ENCODE peak calls at places on chromosomes 13 and 19, in six cellular contexts. L is CD8-positive, alpha-beta T cell; U is PC-3; K is upper lobe of left lung; Y is ascending aorta; S is thoracic aorta. B is an unnamed sample.

GRCh38 chr19:55590109-55590508 is 9.2 kb downstream of the FIZ1 start:
- DNase-seq in S (no peak), Y (no peak), U (no peak), K (no peak), L (no peak), B (no peak)

GRCh38 chr19:18845961-18846360 is 14.2 kb downstream of the UPF1 start:
- DNase-seq in S (no peak), U (no peak), L (no peak), K (no peak), Y (no peak), B (no peak)

GRCh38 chr13:38905861-38906260 is 84.8 kb downstream of the STOML3 start:
- DNase-seq in S (no peak), U (peak; percentile 17), L (no peak), K (no peak), Y (no peak), B (no peak)

GRCh38 chr19:1608414-1609391 is 3.4 kb upstream of the UQCR11 start:
- DNase-seq in L (peak; percentile 68), U (peak; percentile 58), K (no peak), Y (no peak), S (no peak), B (no peak)

GRCh38 chr19:8641908-8642547 is 11.6 kb downstream of the NFILZ start:
- DNase-seq in L (no peak), U (peak; percentile 70), K (no peak), S (no peak), Y (no peak), B (no peak)

GRCh38 chr13:74090869-74091605 is 43.2 kb downstream of the KLF12 start:
- DNase-seq in K (no peak), L (no peak), S (no peak), Y (no peak), U (no peak), B (no peak)

GRCh38 chr19:58568731-58569130 is 4.4 kb downstream of the MZF1 start:
- DNase-seq in K (peak; percentile 11), U (no peak), S (no peak), Y (no peak), L (no peak), B (no peak)

GRCh38 chr19:2462635-2463421 is 6.1 kb upstream of the LMNB2 start:
- DNase-seq in S (peak; percentile 38), K (peak; percentile 77), U (peak; percentile 95), L (no peak), Y (peak; percentile 93), B (no peak)

DNA sequence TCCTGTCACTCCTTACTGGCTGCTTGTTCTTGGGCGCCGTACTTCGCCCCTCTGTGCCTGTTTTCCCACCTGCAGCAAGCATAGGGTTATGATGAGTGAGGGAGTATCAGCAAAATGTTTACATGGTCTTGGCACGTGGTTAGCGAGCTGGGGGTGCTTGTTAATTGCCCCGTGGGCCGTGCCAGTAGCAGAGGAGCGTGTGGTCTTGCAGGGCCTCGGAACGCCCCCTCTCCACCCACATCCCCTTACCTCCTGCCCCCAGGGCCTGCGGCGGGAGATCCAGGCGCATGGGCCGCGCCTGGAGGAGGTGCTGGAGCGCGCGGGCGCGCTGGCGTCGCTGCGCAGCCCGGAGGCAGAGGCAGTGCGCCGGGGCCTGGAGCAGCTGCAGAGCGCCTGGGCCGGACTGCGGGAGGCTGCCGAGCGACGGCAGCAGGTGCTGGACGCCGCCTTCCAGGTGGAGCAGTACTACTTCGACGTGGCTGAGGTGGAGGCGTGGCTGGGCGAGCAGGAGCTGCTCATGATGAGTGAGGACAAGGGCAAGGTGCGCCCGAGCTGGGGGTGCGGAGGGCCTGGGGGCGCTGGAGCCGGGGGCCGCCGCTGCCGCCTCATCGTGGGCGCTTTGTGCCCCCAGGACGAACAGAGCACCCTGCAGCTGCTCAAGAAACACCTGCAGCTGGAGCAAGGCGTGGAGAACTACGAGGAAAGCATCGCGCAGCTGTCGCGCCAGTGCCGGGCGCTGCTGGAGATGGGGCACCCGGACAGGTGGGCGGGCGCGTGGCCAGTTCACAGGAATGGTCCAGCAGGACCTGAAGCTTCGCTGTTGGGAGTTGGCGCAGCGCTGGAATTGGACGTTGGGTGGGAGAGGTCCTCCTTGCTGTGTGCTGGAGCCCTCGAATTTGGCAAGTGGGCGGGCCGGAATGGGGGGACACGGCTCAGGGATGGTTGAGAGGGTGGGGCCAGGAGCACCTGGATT is 22.5 kb upstream of the SHKBP1 start:
- DNase-seq in U (no peak), Y (no peak), S (no peak), L (no peak), K (no peak), B (no peak)
- TF ChIP-seq CTCF in U (no peak), Y (no peak), S (no peak), L (no peak), K (no peak), B (no peak)

GRCh38 chr13:109764474-109765292 is 21.7 kb downstream of the IRS2 start:
- DNase-seq in Y (no peak), K (no peak), L (no peak), S (no peak), U (no peak), B (no peak)
- H3K36me3 ChIP-seq in Y (no peaks in the 10 kb centered on the region), K (peaks cover 6% of the 10 kb centered on the region), L (no peaks in the 10 kb centered on the region), S (peaks cover 9% of the 10 kb centered on the region), U (no peaks in the 10 kb centered on the region), B (no peaks in the 10 kb centered on the region)

DNA sequence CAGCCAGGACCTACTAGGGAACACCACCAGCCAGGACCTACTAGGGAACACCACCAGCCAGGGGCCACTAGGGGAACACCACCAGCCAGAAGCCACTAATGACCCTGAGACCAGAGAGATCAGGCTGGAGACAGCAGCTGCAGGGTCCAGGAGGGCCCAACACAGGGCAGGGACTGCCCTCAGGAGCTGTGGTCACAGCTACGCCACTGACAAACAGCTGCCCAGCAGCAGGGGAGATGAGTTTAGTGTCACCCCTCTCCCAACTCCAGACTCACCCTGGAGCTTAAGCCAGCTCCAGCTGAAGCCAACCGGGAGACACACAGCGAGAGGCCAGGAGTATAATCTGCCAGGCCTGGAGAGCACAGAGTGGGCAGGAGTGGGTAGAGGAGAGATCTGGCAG is 25.7 kb downstream of the TUBGCP3 start:
- DNase-seq in S (no peak), K (no peak), U (no peak), L (no peak), Y (no peak), B (no peak)
- TF ChIP-seq CTCF in S (no peak), K (no peak), U (no peak), L (no peak), Y (no peak), B (no peak)

GRCh38 chr13:110431425-110431824 is 124.3 kb downstream of the COL4A2 start:
- DNase-seq in S (no peak), K (no peak), U (no peak), L (no peak), Y (no peak), B (no peak)
- H3K36me3 ChIP-seq in S (peaks cover 41% of the 10 kb centered on the region), K (peaks cover 75% of the 10 kb centered on the region), U (no peaks in the 10 kb centered on the region), L (no peaks in the 10 kb centered on the region), Y (peaks cover 65% of the 10 kb centered on the region), B (no peaks in the 10 kb centered on the region)

GRCh38 chr13:33953781-33954180 is 135.8 kb downstream of the RFC3 start:
- DNase-seq in U (no peak), L (no peak), Y (no peak), S (no peak), K (no peak), B (no peak)
- TF ChIP-seq CTCF in U (no peak), L (no peak), Y (no peak), S (no peak), K (no peak), B (no peak)

DNA sequence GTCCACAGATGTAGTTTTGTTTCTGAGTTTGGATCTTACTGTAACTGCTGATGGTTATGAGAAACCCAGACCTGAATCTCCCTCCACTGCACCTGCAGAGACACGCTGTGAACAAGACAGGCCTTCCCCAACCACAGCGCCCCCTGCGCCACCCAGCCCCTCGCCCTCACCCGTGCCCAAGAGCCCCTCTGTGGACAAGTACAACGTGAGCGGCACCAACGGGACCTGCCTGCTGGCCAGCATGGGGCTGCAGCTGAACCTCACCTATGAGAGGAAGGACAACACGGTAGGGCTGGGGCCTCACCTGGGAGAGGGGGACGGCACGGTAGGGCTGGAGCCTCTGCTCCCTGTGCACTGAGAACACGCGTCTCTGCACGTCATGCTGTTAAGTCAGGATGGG is 22.3 kb downstream of the LAMP1 start:
- DNase-seq in L (no peak), U (no peak), Y (no peak), S (no peak), K (no peak), B (no peak)
- H3K36me3 ChIP-seq in L (peaks cover 33% of the 10 kb centered on the region), U (peaks cover 6% of the 10 kb centered on the region), Y (peaks cover 56% of the 10 kb centered on the region), S (peaks cover 53% of the 10 kb centered on the region), K (peaks cover 81% of the 10 kb centered on the region), B (peaks cover 26% of the 10 kb centered on the region)

GRCh38 chr19:38559428-38560401 is 58.0 kb downstream of the MAP4K1 start:
- DNase-seq in L (peak; percentile 55), Y (no peak), K (no peak), U (no peak), S (no peak), B (peak; percentile 84)

GRCh38 chr19:38555200-38555599 is 62.6 kb downstream of the MAP4K1 start:
- DNase-seq in Y (no peak), L (no peak), K (no peak), U (no peak), S (no peak), B (no peak)

GRCh38 chr19:38557205-38557799 is 60.5 kb downstream of the MAP4K1 start:
- DNase-seq in S (no peak), U (peak; percentile 27), Y (no peak), L (peak; percentile 61), K (no peak), B (peak; percentile 66)

GRCh38 chr19:38554676-38555141 is 63.0 kb downstream of the MAP4K1 start:
- DNase-seq in Y (no peak), S (no peak), L (no peak), K (no peak), U (no peak), B (peak; percentile 57)

GRCh38 chr19:38556521-38557174 is 61.1 kb downstream of the MAP4K1 start:
- DNase-seq in S (no peak), Y (no peak), U (no peak), K (no peak), L (no peak), B (peak; percentile 59)
- TF ChIP-seq CTCF in S (no peak), Y (no peak), U (no peak), K (no peak), L (no peak), B (peak; percentile 66)

GRCh38 chr19:14649020-14649419 is 25.6 kb downstream of the ADGRE3 start:
- DNase-seq in K (no peak), U (no peak), L (no peak), S (no peak), Y (no peak), B (no peak)
- H3K36me3 ChIP-seq in K (no peaks in the 10 kb centered on the region), U (no peaks in the 10 kb centered on the region), L (no peaks in the 10 kb centered on the region), S (no peaks in the 10 kb centered on the region), Y (no peaks in the 10 kb centered on the region), B (no peaks in the 10 kb centered on the region)

B was measured in GM06990.